ENCODE peak calls at places on chromosomes 4 and X, in seven cellular contexts. One of them, this sample, is unnamed.
A peak's percentile ranks its signal among the peaks of the same experiment; 100 is the strongest.

GRCh38 chr4:99915449-99915848 is 21.2 kb upstream of the LAMTOR3 start:
- DNase-seq in GM04504: no peak
- DNase-seq in lower lobe of right lung: no peak
- DNase-seq in cardiac muscle cell: no peak
- DNase-seq in AG04450: no peak
- DNase-seq in neural progenitor cell: no peak
- DNase-seq in EL: peak; percentile 1
- DNase-seq in this sample: no peak

GRCh38 chr4:94412019-94413017 is 39.4 kb upstream of the PDLIM5 start:
- DNase-seq in lower lobe of right lung: no peak
- DNase-seq in neural progenitor cell: no peak
- DNase-seq in EL: peak; percentile 79
- DNase-seq in AG04450: peak; percentile 26
- DNase-seq in cardiac muscle cell: peak; percentile 48
- DNase-seq in GM04504: no peak
- DNase-seq in this sample: no peak

GRCh38 chrX:107454302-107454701 is 4.8 kb downstream of the FRMPD3 start:
- DNase-seq in GM04504: no peak
- DNase-seq in cardiac muscle cell: no peak
- DNase-seq in neural progenitor cell: no peak
- DNase-seq in EL: peak; percentile 6
- DNase-seq in AG04450: no peak
- DNase-seq in lower lobe of right lung: no peak
- DNase-seq in this sample: no peak

GRCh38 chrX:44010626-44011025 is 37.4 kb upstream of the NDP start:
- DNase-seq in EL: no peak
- DNase-seq in GM04504: no peak
- DNase-seq in AG04450: no peak
- DNase-seq in lower lobe of right lung: no peak
- DNase-seq in cardiac muscle cell: no peak
- DNase-seq in neural progenitor cell: no peak
- DNase-seq in this sample: no peak

GRCh38 chr4:121373841-121374240 is 7.0 kb downstream of the QRFPR start:
- DNase-seq in AG04450: no peak
- DNase-seq in EL: no peak
- DNase-seq in lower lobe of right lung: no peak
- DNase-seq in cardiac muscle cell: no peak
- DNase-seq in neural progenitor cell: no peak
- DNase-seq in GM04504: no peak
- DNase-seq in this sample: no peak

GRCh38 chr4:81465668-81466357 is 5.9 kb downstream of the RASGEF1B start:
- DNase-seq in lower lobe of right lung: no peak
- DNase-seq in cardiac muscle cell: peak; percentile 16
- DNase-seq in neural progenitor cell: no peak
- DNase-seq in EL: no peak
- DNase-seq in AG04450: no peak
- DNase-seq in GM04504: no peak
- DNase-seq in this sample: no peak

GRCh38 chr4:11625206-11625605 is 196.5 kb upstream of the HS3ST1 start:
- DNase-seq in AG04450: no peak
- DNase-seq in GM04504: no peak
- DNase-seq in lower lobe of right lung: no peak
- DNase-seq in cardiac muscle cell: no peak
- DNase-seq in EL: no peak
- DNase-seq in neural progenitor cell: no peak
- DNase-seq in this sample: no peak

GRCh38 chr4:147732516-147733193 is 767 bp downstream of the ARHGAP10 start:
- DNase-seq in lower lobe of right lung: peak; percentile 48
- DNase-seq in GM04504: no peak
- DNase-seq in neural progenitor cell: peak; percentile 87
- DNase-seq in EL: peak; percentile 52
- DNase-seq in AG04450: no peak
- DNase-seq in cardiac muscle cell: peak; percentile 75
- DNase-seq in this sample: peak; percentile 42

GRCh38 chr4:122577189-122577553 is 43.7 kb downstream of the IL21 start:
- DNase-seq in GM04504: no peak
- DNase-seq in lower lobe of right lung: no peak
- DNase-seq in EL: no peak
- DNase-seq in AG04450: no peak
- DNase-seq in neural progenitor cell: no peak
- DNase-seq in cardiac muscle cell: no peak
- DNase-seq in this sample: no peak

GRCh38 chr4:182015893-182016292 is 227.3 kb upstream of the TENM3 start:
- DNase-seq in cardiac muscle cell: no peak
- DNase-seq in GM04504: no peak
- DNase-seq in neural progenitor cell: no peak
- DNase-seq in AG04450: no peak
- DNase-seq in EL: peak; percentile 36
- DNase-seq in lower lobe of right lung: no peak
- DNase-seq in this sample: no peak

GRCh38 chr4:38949416-38950051 is 81.9 kb downstream of the FAM114A1 start:
- DNase-seq in cardiac muscle cell: no peak
- DNase-seq in GM04504: no peak
- DNase-seq in neural progenitor cell: no peak
- DNase-seq in AG04450: no peak
- DNase-seq in EL: peak; percentile 40
- DNase-seq in lower lobe of right lung: no peak
- DNase-seq in this sample: no peak

GRCh38 chr4:11623726-11624037 is 195.0 kb upstream of the HS3ST1 start:
- DNase-seq in cardiac muscle cell: peak; percentile 62
- DNase-seq in neural progenitor cell: peak; percentile 54
- DNase-seq in lower lobe of right lung: no peak
- DNase-seq in GM04504: no peak
- DNase-seq in AG04450: no peak
- DNase-seq in EL: no peak
- DNase-seq in this sample: peak; percentile 32

GRCh38 chrX:46686003-46686645 is 72.8 kb downstream of the SLC9A7 start:
- DNase-seq in lower lobe of right lung: no peak
- DNase-seq in EL: peak; percentile 47
- DNase-seq in AG04450: no peak
- DNase-seq in GM04504: peak; percentile 17
- DNase-seq in cardiac muscle cell: peak; percentile 32
- DNase-seq in neural progenitor cell: peak; percentile 44
- DNase-seq in this sample: no peak

This sample was measured in left lung.